ENCODE peak calls at places on chromosome 6, in ten cellular contexts. P is GM12878; U is left kidney; R is type B pancreatic cell; Y is sciatic nerve; C is stimulated activated CD4-positive, alpha-beta T cell treated with anti-CD3 and anti-CD28 coated beads, TNF-alpha, amount 100 ng/mL, for 48 hours; A is ELR; W is GM12865; K is Kasumi-1; G is amniotic stem cell. N is an unnamed sample.

GRCh38 chr6:151679081-151679480 is 128.4 kb upstream of the ESR1 start:
- DNase-seq in U (no peak), R (no peak), Y (no peak), W (no peak), G (peak), C (peak), A (peak), K (no peak), P (no peak), N (no peak)

GRCh38 chr6:43627008-43627825 is 1.8 kb downstream of the GTPBP2 start:
- DNase-seq in U (peak), A (peak), C (no peak), Y (peak), G (peak), W (peak), K (no peak), P (peak), R (no peak), N (peak)

GRCh38 chr6:167510648-167511047 is 185.8 kb downstream of the TTLL2 start:
- DNase-seq in W (no peak), R (no peak), Y (no peak), K (no peak), U (no peak), P (no peak), C (no peak), G (no peak), A (no peak), N (no peak)

GRCh38 chr6:132333639-132334516 is 67.4 kb downstream of the MOXD1 start:
- DNase-seq in A (peak), U (peak), W (no peak), Y (no peak), C (no peak), K (no peak), G (no peak), P (no peak), R (no peak), N (peak)

GRCh38 chr6:11366934-11367637 is 134.6 kb upstream of the NEDD9 start:
- DNase-seq in G (no peak), W (no peak), Y (no peak), R (no peak), K (no peak), C (no peak), P (no peak), U (no peak), A (peak), N (no peak)

GRCh38 chr6:143556529-143556928 is 45.0 kb upstream of the FUCA2 start:
- DNase-seq in Y (no peak), R (no peak), U (no peak), C (no peak), K (no peak), W (no peak), A (peak), G (peak), P (no peak), N (peak)

GRCh38 chr6:32668226-32668747 is 1.8 kb upstream of the HLA-DQB1 start:
- DNase-seq in U (peak), G (no peak), Y (no peak), K (no peak), C (peak), W (peak), P (peak), A (peak), R (no peak), N (no peak)

GRCh38 chr6:168908887-168909286 is 344.8 kb downstream of the THBS2 start:
- DNase-seq in Y (no peak), R (no peak), U (no peak), G (peak), W (no peak), A (peak), K (no peak), C (no peak), P (no peak), N (no peak)

GRCh38 chr6:167745660-167746376 is 80.9 kb upstream of the AFDN start:
- DNase-seq in C (no peak), K (no peak), P (no peak), G (no peak), R (no peak), A (no peak), W (no peak), U (no peak), Y (peak), N (no peak)

GRCh38 chr6:15247750-15248450 is 2.0 kb downstream of the JARID2 start:
- DNase-seq in A (peak), K (peak), R (peak), U (peak), C (peak), G (peak), P (no peak), W (peak), Y (peak), N (no peak)

GRCh38 chr6:150683320-150683719 is 83.6 kb downstream of the PLEKHG1 start:
- DNase-seq in G (no peak), R (no peak), W (peak), Y (no peak), U (peak), A (no peak), K (no peak), P (no peak), C (no peak), N (no peak)

GRCh38 chr6:148128014-148128730 is 214.5 kb upstream of the SASH1 start:
- DNase-seq in R (no peak), K (no peak), W (no peak), P (no peak), U (no peak), Y (no peak), G (no peak), A (peak), C (no peak), N (no peak)

GRCh38 chr6:22057962-22058361 is 238.9 kb downstream of the PRL start:
- DNase-seq in Y (no peak), G (no peak), P (no peak), C (no peak), R (no peak), W (no peak), U (no peak), A (no peak), K (no peak), N (no peak)

GRCh38 chr6:12286381-12287132 is 3.6 kb upstream of the EDN1 start:
- DNase-seq in C (no peak), K (peak), G (no peak), P (no peak), W (no peak), R (no peak), U (peak), A (no peak), Y (no peak), N (no peak)